ENCODE peak calls at places on chromosome 17, in four cellular contexts. One of them, this sample, is unnamed.

GRCh38 chr17:77174928-77175720 is 34.4 kb downstream of the SEC14L1 start:
- DNase-seq in upper lobe of right lung: no peak
- DNase-seq in GM10248: no peak
- DNase-seq in breast epithelium: no peak
- DNase-seq in this sample: no peak

GRCh38 chr17:67059372-67059771 is 15.0 kb downstream of the CACNG1 start:
- DNase-seq in GM10248: no peak
- DNase-seq in upper lobe of right lung: no peak
- DNase-seq in breast epithelium: peak; percentile 50
- DNase-seq in this sample: no peak

GRCh38 chr17:15447928-15448579 is 19.4 kb downstream of the CDRT4 start:
- DNase-seq in GM10248: no peak
- DNase-seq in breast epithelium: no peak
- DNase-seq in upper lobe of right lung: no peak
- DNase-seq in this sample: no peak

GRCh38 chr17:3221850-3222249 is 14.4 kb downstream of the OR1A1 start:
- DNase-seq in upper lobe of right lung: no peak
- DNase-seq in breast epithelium: no peak
- DNase-seq in GM10248: no peak
- DNase-seq in this sample: no peak

GRCh38 chr17:15291674-15292361 is 26.7 kb upstream of the PMP22 start:
- DNase-seq in breast epithelium: no peak
- DNase-seq in upper lobe of right lung: no peak
- DNase-seq in GM10248: no peak
- DNase-seq in this sample: no peak

GRCh38 chr17:19313746-19314651 is 48.5 kb downstream of the B9D1 start:
- DNase-seq in upper lobe of right lung: no peak
- DNase-seq in breast epithelium: no peak
- DNase-seq in GM10248: no peak
- DNase-seq in this sample: no peak

GRCh38 chr17:58969156-58969555 is 137.5 kb downstream of the TRIM37 start:
- DNase-seq in upper lobe of right lung: no peak
- DNase-seq in breast epithelium: no peak
- DNase-seq in GM10248: no peak
- DNase-seq in this sample: no peak

GRCh38 chr17:7848131-7848579 is 6.7 kb upstream of the TMEM88 start:
- DNase-seq in GM10248: no peak
- DNase-seq in breast epithelium: no peak
- DNase-seq in upper lobe of right lung: no peak
- DNase-seq in this sample: no peak

DNA sequence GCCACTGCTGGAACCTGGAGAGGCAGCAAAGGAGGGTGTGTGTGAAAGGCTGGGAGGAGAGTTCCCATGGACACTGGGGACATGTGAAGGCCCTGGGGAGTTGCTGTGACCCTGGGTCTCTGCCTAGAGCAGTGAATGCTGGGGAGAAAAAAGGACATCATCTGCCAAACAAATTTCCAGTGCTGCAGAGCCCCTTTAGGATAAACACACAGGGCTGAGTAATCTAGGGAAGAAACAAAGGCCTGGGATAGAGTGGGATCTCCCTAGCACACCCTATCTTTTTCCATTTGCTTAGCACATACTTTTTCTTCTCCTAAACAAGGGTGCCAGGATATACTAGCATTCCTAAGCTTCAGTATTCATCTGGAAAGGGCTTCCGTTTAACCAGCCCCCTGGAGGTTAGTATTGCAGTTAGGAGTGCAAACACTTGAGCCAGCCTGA is 3.3 kb upstream of the HIGD1B start:
- DNase-seq in breast epithelium: no peak
- DNase-seq in upper lobe of right lung: no peak
- DNase-seq in GM10248: no peak
- DNase-seq in this sample: no peak
- TF ChIP-seq CTCF in breast epithelium: no peak
- TF ChIP-seq CTCF in upper lobe of right lung: no peak
- TF ChIP-seq CTCF in GM10248: no peak
- TF ChIP-seq CTCF in this sample: no peak

GRCh38 chr17:81927653-81928496 is at the start of gene MAFG:
- DNase-seq in breast epithelium: peak; percentile 90
- DNase-seq in GM10248: peak; percentile 99
- DNase-seq in upper lobe of right lung: peak; percentile 95
- DNase-seq in this sample: peak; percentile 63
- TF ChIP-seq CTCF in breast epithelium: no peak
- TF ChIP-seq CTCF in GM10248: peak; percentile 63
- TF ChIP-seq CTCF in upper lobe of right lung: peak; percentile 32
- TF ChIP-seq CTCF in this sample: peak; percentile 43

GRCh38 chr17:80504671-80505413 is 28.4 kb upstream of the NPTX1 start:
- DNase-seq in upper lobe of right lung: no peak
- DNase-seq in breast epithelium: no peak
- DNase-seq in GM10248: no peak
- DNase-seq in this sample: no peak
- TF ChIP-seq CTCF in upper lobe of right lung: no peak
- TF ChIP-seq CTCF in breast epithelium: no peak
- TF ChIP-seq CTCF in GM10248: no peak
- TF ChIP-seq CTCF in this sample: no peak

DNA sequence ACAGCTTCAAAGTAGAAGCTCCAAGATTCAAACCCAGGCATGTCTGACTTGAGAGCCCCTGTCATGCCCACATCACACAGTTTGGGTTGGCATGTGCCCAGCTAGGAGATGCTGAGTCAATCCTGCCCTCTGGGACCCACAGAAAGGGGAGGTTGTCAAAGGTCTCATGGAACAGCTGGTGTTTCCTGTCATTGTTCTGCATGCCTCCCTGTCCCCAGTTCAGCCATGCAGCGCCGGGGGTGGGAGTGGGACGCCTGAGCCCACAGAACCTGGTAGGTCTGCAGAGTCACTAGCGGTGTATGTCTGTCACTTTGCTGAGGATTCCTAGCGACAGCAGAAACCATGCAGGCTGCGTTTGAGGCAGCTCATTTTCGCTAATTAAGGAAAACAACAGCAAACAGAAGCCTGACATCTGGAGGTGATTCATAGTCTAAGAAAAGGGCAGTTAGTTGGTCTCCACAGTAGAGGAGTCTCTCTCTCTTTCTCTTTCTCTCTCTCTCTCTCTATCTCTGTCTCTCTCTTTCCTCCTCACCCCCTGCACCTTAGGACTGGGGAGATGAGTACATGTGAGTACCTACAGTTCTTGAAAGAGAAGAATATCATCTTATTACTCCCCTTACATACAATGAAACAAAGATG is 19.7 kb upstream of the CCL1 start:
- DNase-seq in upper lobe of right lung: no peak
- DNase-seq in breast epithelium: no peak
- DNase-seq in GM10248: no peak
- DNase-seq in this sample: no peak
- TF ChIP-seq CTCF in upper lobe of right lung: no peak
- TF ChIP-seq CTCF in breast epithelium: no peak
- TF ChIP-seq CTCF in GM10248: no peak
- TF ChIP-seq CTCF in this sample: no peak

DNA sequence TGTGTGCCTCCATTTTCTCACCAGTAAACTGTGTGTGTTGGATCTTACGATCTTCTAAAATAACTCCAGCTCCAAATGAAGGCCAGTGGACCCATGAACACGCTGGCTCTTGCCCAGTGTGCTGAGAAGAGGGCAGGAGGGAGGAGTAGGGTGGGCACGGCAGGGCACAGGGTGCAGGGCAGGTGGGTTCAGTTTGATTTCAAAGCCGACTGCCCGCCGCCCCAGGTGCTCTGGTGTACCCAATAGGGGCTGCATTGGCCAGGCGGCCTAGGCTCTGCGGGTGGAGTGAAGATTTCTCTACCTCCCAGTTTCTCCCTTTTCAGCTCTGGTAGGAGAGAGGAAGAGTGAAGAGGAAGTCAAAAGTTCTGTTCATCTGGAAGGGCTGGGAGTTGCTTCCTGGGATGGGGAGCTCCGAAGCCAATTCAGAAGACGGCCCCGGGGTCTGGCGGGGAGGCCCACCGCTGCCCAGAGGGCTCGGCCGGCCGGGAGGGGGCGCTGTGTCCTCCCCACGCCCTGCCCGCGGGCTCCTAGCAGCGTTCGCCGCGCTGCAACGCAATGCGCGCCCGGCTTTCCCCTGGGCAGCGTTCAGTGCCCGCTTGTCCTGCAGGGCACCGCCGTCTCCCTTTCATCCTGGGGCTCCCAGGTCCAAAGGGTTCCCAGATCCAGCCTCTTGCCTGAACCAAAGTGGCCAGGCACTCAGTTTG is 1.1 kb upstream of the CRHR1 start:
- DNase-seq in upper lobe of right lung: no peak
- DNase-seq in breast epithelium: no peak
- DNase-seq in GM10248: peak; percentile 48
- DNase-seq in this sample: no peak
- TF ChIP-seq CTCF in upper lobe of right lung: peak; percentile 38
- TF ChIP-seq CTCF in breast epithelium: no peak
- TF ChIP-seq CTCF in GM10248: no peak
- TF ChIP-seq CTCF in this sample: no peak

GRCh38 chr17:31915456-31916100 is 14.1 kb upstream of the UTP6 start:
- DNase-seq in breast epithelium: no peak
- DNase-seq in upper lobe of right lung: no peak
- DNase-seq in GM10248: no peak
- DNase-seq in this sample: no peak
- TF ChIP-seq CTCF in breast epithelium: no peak
- TF ChIP-seq CTCF in upper lobe of right lung: no peak
- TF ChIP-seq CTCF in GM10248: no peak
- TF ChIP-seq CTCF in this sample: no peak

DNA sequence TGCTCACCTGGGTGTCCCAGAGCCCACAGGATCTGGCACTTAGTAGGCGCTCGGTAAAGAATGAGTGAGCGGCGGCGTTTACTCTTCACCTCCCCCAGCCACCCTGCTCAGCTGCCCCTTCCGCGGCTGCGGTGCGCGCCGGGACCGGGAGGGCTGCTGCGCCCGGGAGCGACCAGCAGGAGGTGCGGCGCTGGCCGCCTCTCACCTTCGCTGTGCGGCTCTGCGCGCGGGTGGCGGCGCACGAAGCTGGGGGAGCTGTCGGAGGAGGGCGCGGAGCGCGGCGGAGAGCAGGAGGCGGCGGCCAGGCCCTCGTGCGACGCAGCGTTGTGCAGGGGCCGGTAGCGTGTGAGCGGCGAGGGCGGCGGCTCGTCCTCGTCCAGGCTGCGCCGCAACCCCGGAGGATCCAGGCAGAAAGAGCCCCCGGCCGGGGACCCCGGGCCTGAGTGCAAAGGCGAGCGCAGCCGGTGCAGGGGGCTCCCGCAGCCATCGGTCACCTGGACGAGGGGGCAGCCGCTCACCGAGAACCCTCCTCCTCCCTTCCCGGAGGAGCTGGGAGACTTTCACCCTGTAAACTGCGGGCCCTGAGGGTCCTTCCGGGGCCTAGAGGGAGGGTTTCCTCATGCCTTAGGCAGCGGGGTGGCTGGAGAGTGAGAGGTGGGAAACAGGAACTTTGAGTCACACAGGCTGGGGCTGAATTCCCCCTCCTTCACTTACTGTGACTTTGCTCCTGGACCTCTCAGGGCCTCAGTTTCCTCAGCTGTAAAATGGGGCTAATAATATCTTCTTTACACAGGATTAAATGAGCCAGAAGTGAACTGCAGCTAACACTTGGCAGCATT is 12.5 kb downstream of the SAMD14 start:
- DNase-seq in GM10248: peak; percentile 67
- DNase-seq in breast epithelium: peak; percentile 72
- DNase-seq in upper lobe of right lung: peak; percentile 82
- DNase-seq in this sample: no peak
- TF ChIP-seq CTCF in GM10248: peak; percentile 53
- TF ChIP-seq CTCF in breast epithelium: peak; percentile 54
- TF ChIP-seq CTCF in upper lobe of right lung: peak; percentile 54
- TF ChIP-seq CTCF in this sample: peak; percentile 10

This sample was measured in LNCaP clone FGC.